ENCODE peak calls at places on chromosome 5, in eight cellular contexts. One of them, this sample, is unnamed.

GRCh38 chr5:172417983-172418630 is 36.2 kb downstream of the SH3PXD2B start:
- DNase-seq in BE2C: peak; percentile 26
- DNase-seq in fibroblast of the aortic adventitia: peak; percentile 100
- DNase-seq in body of pancreas: peak; percentile 97
- DNase-seq in endodermal cell: no peak
- DNase-seq in GM12865: no peak
- DNase-seq in mesendoderm: no peak
- DNase-seq in H1: no peak
- DNase-seq in this sample: peak; percentile 97

GRCh38 chr5:15510816-15511215 is 10.8 kb downstream of the FBXL7 start:
- DNase-seq in BE2C: no peak
- DNase-seq in body of pancreas: no peak
- DNase-seq in fibroblast of the aortic adventitia: no peak
- DNase-seq in GM12865: no peak
- DNase-seq in H1: no peak
- DNase-seq in mesendoderm: no peak
- DNase-seq in endodermal cell: no peak
- DNase-seq in this sample: no peak

GRCh38 chr5:11407553-11408145 is 496.6 kb downstream of the CTNND2 start:
- DNase-seq in mesendoderm: no peak
- DNase-seq in GM12865: no peak
- DNase-seq in body of pancreas: no peak
- DNase-seq in endodermal cell: no peak
- DNase-seq in H1: no peak
- DNase-seq in fibroblast of the aortic adventitia: no peak
- DNase-seq in BE2C: no peak
- DNase-seq in this sample: no peak

GRCh38 chr5:91079037-91079436 is 304.1 kb downstream of the ARRDC3 start:
- DNase-seq in mesendoderm: no peak
- DNase-seq in GM12865: peak; percentile 32
- DNase-seq in BE2C: no peak
- DNase-seq in body of pancreas: no peak
- DNase-seq in fibroblast of the aortic adventitia: no peak
- DNase-seq in H1: no peak
- DNase-seq in endodermal cell: no peak
- DNase-seq in this sample: peak; percentile 54

GRCh38 chr5:135155616-135156214 is 121.7 kb upstream of the PITX1 start:
- DNase-seq in GM12865: no peak
- DNase-seq in endodermal cell: peak; percentile 26
- DNase-seq in body of pancreas: no peak
- DNase-seq in H1: no peak
- DNase-seq in fibroblast of the aortic adventitia: no peak
- DNase-seq in BE2C: no peak
- DNase-seq in mesendoderm: no peak
- DNase-seq in this sample: no peak

GRCh38 chr5:115349001-115349817 is 52.8 kb upstream of the CCDC112 start:
- DNase-seq in endodermal cell: no peak
- DNase-seq in fibroblast of the aortic adventitia: peak; percentile 85
- DNase-seq in H1: no peak
- DNase-seq in body of pancreas: peak; percentile 74
- DNase-seq in GM12865: peak; percentile 8
- DNase-seq in BE2C: no peak
- DNase-seq in mesendoderm: no peak
- DNase-seq in this sample: peak; percentile 81

GRCh38 chr5:75710630-75711029 is 6.6 kb downstream of the POC5 start:
- DNase-seq in GM12865: no peak
- DNase-seq in body of pancreas: peak; percentile 14
- DNase-seq in mesendoderm: no peak
- DNase-seq in fibroblast of the aortic adventitia: no peak
- DNase-seq in endodermal cell: no peak
- DNase-seq in H1: no peak
- DNase-seq in BE2C: no peak
- DNase-seq in this sample: no peak

GRCh38 chr5:122611401-122611800 is 163.5 kb upstream of the SNX2 start:
- DNase-seq in H1: no peak
- DNase-seq in endodermal cell: no peak
- DNase-seq in body of pancreas: no peak
- DNase-seq in fibroblast of the aortic adventitia: no peak
- DNase-seq in GM12865: no peak
- DNase-seq in BE2C: no peak
- DNase-seq in mesendoderm: peak; percentile 81
- DNase-seq in this sample: no peak

GRCh38 chr5:139619861-139620260 is 28.3 kb upstream of the CXXC5 start:
- DNase-seq in body of pancreas: no peak
- DNase-seq in H1: no peak
- DNase-seq in endodermal cell: no peak
- DNase-seq in BE2C: no peak
- DNase-seq in fibroblast of the aortic adventitia: no peak
- DNase-seq in mesendoderm: no peak
- DNase-seq in GM12865: no peak
- DNase-seq in this sample: no peak

GRCh38 chr5:132055441-132055807 is 5.0 kb upstream of the IL3 start:
- DNase-seq in BE2C: no peak
- DNase-seq in endodermal cell: no peak
- DNase-seq in GM12865: no peak
- DNase-seq in mesendoderm: no peak
- DNase-seq in body of pancreas: no peak
- DNase-seq in H1: no peak
- DNase-seq in fibroblast of the aortic adventitia: no peak
- DNase-seq in this sample: no peak

GRCh38 chr5:41012318-41012717 is 58.8 kb downstream of the MROH2B start:
- DNase-seq in body of pancreas: no peak
- DNase-seq in mesendoderm: no peak
- DNase-seq in endodermal cell: no peak
- DNase-seq in H1: no peak
- DNase-seq in fibroblast of the aortic adventitia: no peak
- DNase-seq in GM12865: no peak
- DNase-seq in BE2C: peak; percentile 14
- DNase-seq in this sample: no peak

GRCh38 chr5:119951330-119951934 is 322.1 kb downstream of the FAM170A start:
- DNase-seq in fibroblast of the aortic adventitia: no peak
- DNase-seq in BE2C: no peak
- DNase-seq in endodermal cell: peak; percentile 52
- DNase-seq in mesendoderm: peak; percentile 53
- DNase-seq in H1: no peak
- DNase-seq in body of pancreas: peak; percentile 43
- DNase-seq in GM12865: no peak
- DNase-seq in this sample: no peak

GRCh38 chr5:39569857-39570256 is 145.1 kb upstream of the DAB2 start:
- DNase-seq in mesendoderm: no peak
- DNase-seq in endodermal cell: no peak
- DNase-seq in fibroblast of the aortic adventitia: no peak
- DNase-seq in H1: no peak
- DNase-seq in BE2C: no peak
- DNase-seq in body of pancreas: no peak
- DNase-seq in GM12865: no peak
- DNase-seq in this sample: no peak

GRCh38 chr5:113329981-113330380 is 104.8 kb downstream of the TSSK1B start:
- DNase-seq in BE2C: no peak
- DNase-seq in endodermal cell: no peak
- DNase-seq in mesendoderm: no peak
- DNase-seq in body of pancreas: no peak
- DNase-seq in H1: no peak
- DNase-seq in fibroblast of the aortic adventitia: no peak
- DNase-seq in GM12865: no peak
- DNase-seq in this sample: no peak

GRCh38 chr5:85556464-85556863 is 1061.3 kb upstream of the COX7C start:
- DNase-seq in fibroblast of the aortic adventitia: no peak
- DNase-seq in H1: no peak
- DNase-seq in body of pancreas: no peak
- DNase-seq in BE2C: no peak
- DNase-seq in mesendoderm: no peak
- DNase-seq in GM12865: no peak
- DNase-seq in endodermal cell: no peak
- DNase-seq in this sample: no peak

DNA sequence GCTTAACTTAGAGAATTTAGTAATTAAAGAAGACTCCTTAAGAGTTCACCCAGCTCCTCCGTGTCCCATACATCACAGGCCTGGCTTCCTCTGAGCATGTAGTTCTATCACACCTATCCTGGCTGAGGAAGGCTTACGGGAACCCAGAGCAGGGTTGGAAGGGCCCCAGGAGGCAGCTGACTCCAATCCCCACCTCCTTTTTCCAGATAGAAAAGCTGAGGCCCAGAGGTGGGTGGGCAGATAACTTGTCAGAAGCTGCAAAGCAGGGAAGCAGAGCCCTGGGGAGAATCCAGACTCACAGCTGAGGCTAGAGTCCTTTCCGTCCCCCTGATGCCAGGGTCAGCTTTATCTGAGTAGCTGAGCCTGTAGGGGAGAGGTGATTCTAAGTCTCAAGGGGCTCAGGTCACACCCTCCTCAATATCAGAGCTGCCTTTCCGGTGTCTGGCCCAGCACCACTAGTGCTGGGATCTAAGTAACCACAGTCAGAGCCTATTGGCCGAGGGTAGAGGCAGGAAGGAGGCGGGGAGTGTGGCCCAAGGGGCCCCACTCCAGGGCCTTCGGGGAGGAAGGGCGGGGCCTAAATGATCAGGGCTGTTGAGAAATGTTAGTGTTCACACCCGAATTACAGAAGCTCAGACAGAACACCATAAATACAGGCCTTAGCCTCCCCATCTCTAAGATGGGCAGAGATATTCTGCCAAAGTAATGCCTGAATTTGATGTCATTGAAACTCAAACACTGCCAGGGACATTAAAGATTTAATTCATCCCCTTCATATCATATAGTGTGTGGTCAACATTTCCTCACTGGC is 9.9 kb downstream of the CCDC69 start:
- DNase-seq in mesendoderm: peak; percentile 85
- DNase-seq in BE2C: no peak
- DNase-seq in body of pancreas: peak; percentile 78
- DNase-seq in endodermal cell: peak; percentile 82
- DNase-seq in fibroblast of the aortic adventitia: peak; percentile 71
- DNase-seq in GM12865: peak; percentile 96
- DNase-seq in H1: no peak
- DNase-seq in this sample: no peak
- H3K4me3 ChIP-seq in mesendoderm: no peak overlapping the region
- H3K4me3 ChIP-seq in BE2C: no peak overlapping the region
- H3K4me3 ChIP-seq in body of pancreas: no peak overlapping the region
- H3K4me3 ChIP-seq in endodermal cell: no peak overlapping the region
- H3K4me3 ChIP-seq in fibroblast of the aortic adventitia: no peak overlapping the region
- H3K4me3 ChIP-seq in GM12865: peak overlapping the region; percentile 85
- H3K4me3 ChIP-seq in H1: no peak overlapping the region
- H3K4me3 ChIP-seq in this sample: no peak overlapping the region

DNA sequence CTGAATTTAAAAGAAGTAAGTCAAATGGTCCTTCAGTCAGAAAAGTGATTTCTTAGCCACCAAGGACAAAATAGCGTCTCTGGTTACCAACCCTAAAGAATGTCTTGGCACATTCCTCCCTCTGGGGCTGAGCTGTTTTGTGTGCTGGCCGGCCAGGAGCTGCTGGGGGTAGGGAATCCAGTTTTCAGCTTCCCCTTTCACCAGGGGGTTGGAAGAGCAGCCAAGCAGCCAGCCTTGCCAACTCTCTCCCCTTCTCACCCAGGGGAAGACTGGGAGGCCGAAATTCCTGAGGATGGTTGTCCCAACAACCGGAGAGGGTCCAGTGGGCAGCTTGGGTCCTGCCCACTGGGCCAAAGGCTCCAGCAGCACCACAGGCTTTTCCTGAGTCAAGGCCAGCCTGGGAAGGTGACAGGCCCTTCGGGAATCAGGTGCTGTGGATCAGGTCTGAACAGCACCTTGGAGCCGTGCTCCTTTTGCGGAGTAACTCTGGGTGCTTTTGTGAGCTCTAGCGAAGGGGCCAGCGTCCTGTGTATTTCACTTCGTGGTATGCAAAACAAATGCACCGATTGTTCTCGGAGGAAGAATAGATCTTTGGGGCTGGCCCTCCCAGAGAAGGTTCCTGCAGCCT is 4.2 kb downstream of the WWC1 start:
- DNase-seq in endodermal cell: peak; percentile 93
- DNase-seq in BE2C: no peak
- DNase-seq in mesendoderm: peak; percentile 94
- DNase-seq in fibroblast of the aortic adventitia: peak; percentile 63
- DNase-seq in GM12865: no peak
- DNase-seq in H1: peak; percentile 67
- DNase-seq in body of pancreas: peak; percentile 73
- DNase-seq in this sample: peak; percentile 49
- H3K4me3 ChIP-seq in endodermal cell: peak overlapping the region; percentile 31
- H3K4me3 ChIP-seq in BE2C: no peak overlapping the region
- H3K4me3 ChIP-seq in mesendoderm: no peak overlapping the region
- H3K4me3 ChIP-seq in fibroblast of the aortic adventitia: no peak overlapping the region
- H3K4me3 ChIP-seq in GM12865: no peak overlapping the region
- H3K4me3 ChIP-seq in H1: peak overlapping the region; percentile 43
- H3K4me3 ChIP-seq in body of pancreas: no peak overlapping the region
- H3K4me3 ChIP-seq in this sample: no peak overlapping the region

GRCh38 chr5:158979290-158979689 is 120.4 kb downstream of the EBF1 start:
- DNase-seq in BE2C: no peak
- DNase-seq in GM12865: no peak
- DNase-seq in H1: no peak
- DNase-seq in fibroblast of the aortic adventitia: no peak
- DNase-seq in body of pancreas: no peak
- DNase-seq in endodermal cell: no peak
- DNase-seq in mesendoderm: no peak
- DNase-seq in this sample: no peak

GRCh38 chr5:158976035-158976434 is 123.7 kb downstream of the EBF1 start:
- DNase-seq in H1: no peak
- DNase-seq in mesendoderm: no peak
- DNase-seq in endodermal cell: no peak
- DNase-seq in GM12865: no peak
- DNase-seq in fibroblast of the aortic adventitia: peak; percentile 94
- DNase-seq in BE2C: no peak
- DNase-seq in body of pancreas: no peak
- DNase-seq in this sample: peak; percentile 63

GRCh38 chr5:158978061-158978745 is 121.5 kb downstream of the EBF1 start:
- DNase-seq in GM12865: no peak
- DNase-seq in mesendoderm: no peak
- DNase-seq in endodermal cell: no peak
- DNase-seq in body of pancreas: no peak
- DNase-seq in fibroblast of the aortic adventitia: peak; percentile 85
- DNase-seq in H1: no peak
- DNase-seq in BE2C: no peak
- DNase-seq in this sample: no peak

GRCh38 chr5:158977642-158978041 is 122.1 kb downstream of the EBF1 start:
- DNase-seq in H1: no peak
- DNase-seq in BE2C: no peak
- DNase-seq in endodermal cell: no peak
- DNase-seq in GM12865: no peak
- DNase-seq in body of pancreas: no peak
- DNase-seq in fibroblast of the aortic adventitia: no peak
- DNase-seq in mesendoderm: no peak
- DNase-seq in this sample: no peak

DNA sequence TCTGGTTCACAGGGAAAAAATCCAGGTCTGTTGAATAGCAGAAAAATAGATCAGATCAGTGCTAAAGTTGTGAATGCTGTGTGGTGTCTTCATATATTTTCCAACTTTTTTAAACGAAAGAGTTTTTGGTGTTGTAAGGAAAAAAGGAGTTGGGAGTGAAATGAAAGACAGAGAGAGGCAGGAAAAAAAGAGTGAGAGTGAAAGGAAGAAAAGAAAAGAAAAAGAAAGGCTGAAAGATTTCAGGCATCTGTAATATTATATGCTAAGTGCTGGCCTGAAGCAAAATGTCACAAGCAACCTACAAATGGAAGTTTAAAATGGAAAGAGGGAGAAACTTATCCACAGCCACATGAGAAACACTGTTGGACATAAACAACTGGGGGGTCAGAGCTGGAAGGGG is 124.4 kb downstream of the EBF1 start:
- DNase-seq in H1: no peak
- DNase-seq in BE2C: no peak
- DNase-seq in fibroblast of the aortic adventitia: no peak
- DNase-seq in endodermal cell: no peak
- DNase-seq in body of pancreas: no peak
- DNase-seq in GM12865: no peak
- DNase-seq in mesendoderm: no peak
- DNase-seq in this sample: no peak
- H3K4me3 ChIP-seq in H1: no peak overlapping the region
- H3K4me3 ChIP-seq in BE2C: no peak overlapping the region
- H3K4me3 ChIP-seq in fibroblast of the aortic adventitia: no peak overlapping the region
- H3K4me3 ChIP-seq in endodermal cell: no peak overlapping the region
- H3K4me3 ChIP-seq in body of pancreas: no peak overlapping the region
- H3K4me3 ChIP-seq in GM12865: no peak overlapping the region
- H3K4me3 ChIP-seq in mesendoderm: no peak overlapping the region
- H3K4me3 ChIP-seq in this sample: no peak overlapping the region

GRCh38 chr5:7394889-7395431 is 978 bp upstream of the ADCY2 start:
- DNase-seq in endodermal cell: peak; percentile 88
- DNase-seq in mesendoderm: peak; percentile 74
- DNase-seq in fibroblast of the aortic adventitia: no peak
- DNase-seq in BE2C: no peak
- DNase-seq in H1: no peak
- DNase-seq in body of pancreas: no peak
- DNase-seq in GM12865: no peak
- DNase-seq in this sample: no peak
- H3K4me3 ChIP-seq in endodermal cell: peak overlapping the region; percentile 79
- H3K4me3 ChIP-seq in mesendoderm: peak overlapping the region; percentile 47
- H3K4me3 ChIP-seq in fibroblast of the aortic adventitia: no peak overlapping the region
- H3K4me3 ChIP-seq in BE2C: no peak overlapping the region
- H3K4me3 ChIP-seq in H1: peak overlapping the region; percentile 85
- H3K4me3 ChIP-seq in body of pancreas: no peak overlapping the region
- H3K4me3 ChIP-seq in GM12865: no peak overlapping the region
- H3K4me3 ChIP-seq in this sample: no peak overlapping the region